ENCODE peak calls at places on chromosome 5, in four cellular contexts. K is upper lobe of right lung, I is GM23248, G is ovary. A is an unnamed sample. For H3K9me3, the result is how much of the 10 kb centered on the place peaks cover.

GRCh38 chr5:148928141-148928540 is 101.7 kb downstream of the ADRB2 start:
- DNase-seq in G (no peak), K (no peak), I (peak), A (no peak)

GRCh38 chr5:14871084-14871572 is 450 bp downstream of the ANKH start:
- DNase-seq in G (peak), K (peak), I (peak), A (peak)

GRCh38 chr5:135878156-135878620 is 17.5 kb downstream of the IL9 start:
- DNase-seq in I (peak), K (no peak), G (no peak), A (no peak)

GRCh38 chr5:95686661-95687060 is 3.9 kb upstream of the SPATA9 start:
- DNase-seq in G (no peak), K (no peak), I (peak), A (no peak)

GRCh38 chr5:78399115-78399514 is 38.7 kb downstream of the SCAMP1 start:
- DNase-seq in I (no peak), G (no peak), K (no peak), A (no peak)

GRCh38 chr5:113169720-113170119 is 193.1 kb downstream of the DCP2 start:
- DNase-seq in G (no peak), K (no peak), I (no peak), A (no peak)

GRCh38 chr5:108258001-108258400 is 123.9 kb downstream of the FBXL17 start:
- DNase-seq in K (no peak), I (peak), G (no peak), A (no peak)

GRCh38 chr5:68214472-68215207 is 916 bp upstream of the PIK3R1 start:
- DNase-seq in I (peak), G (no peak), K (no peak), A (no peak)

GRCh38 chr5:177984565-177985166 is 11.4 kb downstream of the PROP1 start:
- DNase-seq in I (peak), G (no peak), K (no peak), A (no peak)

GRCh38 chr5:14039063-14039462 is 94.6 kb upstream of the DNAH5 start:
- DNase-seq in K (no peak), G (no peak), I (peak), A (no peak)

GRCh38 chr5:151469992-151470391 is 22.6 kb downstream of the SLC36A1 start:
- DNase-seq in I (no peak), G (no peak), K (no peak), A (no peak)

GRCh38 chr5:23405316-23406068 is 101.9 kb upstream of the PRDM9 start:
- DNase-seq in G (no peak), I (peak), K (no peak), A (no peak)

GRCh38 chr5:176691524-176691923 is 44.2 kb downstream of the TSPAN17 start:
- DNase-seq in I (no peak), G (no peak), K (no peak), A (no peak)

GRCh38 chr5:37272564-37272963 is 23.4 kb upstream of the CPLANE1 start:
- DNase-seq in I (peak), K (peak), G (no peak), A (no peak)

GRCh38 chr5:126129431-126129830 is 293.8 kb upstream of the GRAMD2B start:
- DNase-seq in G (no peak), K (no peak), I (no peak), A (no peak)

GRCh38 chr5:113090336-113091106 is 113.9 kb downstream of the DCP2 start:
- DNase-seq in I (no peak), G (peak), K (no peak), A (no peak)

DNA sequence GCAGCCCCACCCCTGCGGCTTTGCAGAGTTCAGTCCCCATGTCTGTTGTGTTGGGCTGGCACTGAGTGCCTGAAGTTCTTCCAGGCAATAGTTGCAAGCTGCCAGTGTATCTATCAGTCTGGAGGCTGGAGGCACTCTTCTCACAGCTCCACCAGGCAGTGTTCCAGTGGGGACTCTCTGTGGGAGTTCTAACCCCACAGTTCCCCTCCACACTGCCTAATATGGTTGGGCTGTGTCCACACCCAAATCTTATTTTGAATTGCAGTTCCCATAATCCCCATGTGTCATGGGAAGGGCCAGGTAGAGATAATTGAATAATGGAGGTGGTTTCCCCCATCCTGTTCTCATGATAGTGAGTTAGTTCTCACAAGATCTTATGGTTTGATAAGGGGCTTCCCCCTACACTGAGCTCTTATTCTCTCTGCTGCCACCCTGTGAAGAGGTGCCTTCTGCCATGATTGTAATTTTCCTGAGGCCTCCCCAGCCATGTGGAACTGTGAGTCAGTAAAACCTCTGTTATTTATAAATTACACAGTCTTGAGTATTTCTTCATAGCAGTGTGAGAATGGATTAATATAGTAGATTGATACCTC is 237.4 kb upstream of the ADRA1B start:
- DNase-seq in K (no peak), G (no peak), I (no peak), A (no peak)
- H3K9me3 ChIP-seq in K (under half), G (under half), I (under half), A (under half)

GRCh38 chr5:17365756-17366155 is 132.3 kb upstream of the TAF11L2 start:
- DNase-seq in I (no peak), G (no peak), K (no peak), A (no peak)
- H3K9me3 ChIP-seq in I (under half), G (under half), K (under half), A (under half)

DNA sequence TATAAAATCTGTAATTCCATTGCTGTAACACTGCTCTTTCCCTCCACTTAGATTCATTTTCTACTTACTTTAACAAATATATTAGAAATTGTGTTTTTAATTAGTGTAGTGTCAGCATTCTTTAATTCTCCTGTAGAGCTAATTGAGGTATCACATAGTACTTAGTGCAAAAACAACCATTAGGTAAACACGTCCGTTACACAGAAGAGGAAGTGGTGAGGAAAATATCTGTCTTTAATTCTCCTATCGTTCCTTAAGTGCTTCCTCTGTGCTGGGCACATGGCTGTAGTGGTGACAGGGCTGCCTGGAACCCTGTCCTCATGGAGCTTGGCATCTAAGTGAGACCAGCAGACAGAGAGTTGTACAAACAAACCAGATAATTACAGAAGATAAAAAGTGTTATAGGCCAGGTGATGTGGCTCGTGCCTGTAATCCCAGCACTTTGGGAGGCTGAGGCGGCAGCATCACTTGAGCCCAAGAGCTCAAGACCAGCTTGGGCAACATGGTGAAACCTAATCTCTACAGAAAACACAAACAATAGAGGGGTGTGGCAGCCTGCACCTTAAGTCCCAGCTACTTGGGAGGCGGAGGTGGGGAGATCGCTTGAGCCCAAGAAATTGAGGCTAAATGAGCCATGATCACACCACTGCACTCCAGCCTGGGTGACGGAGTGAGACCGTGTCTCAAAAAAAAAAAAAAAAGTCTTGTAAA is 36.3 kb downstream of the PARP8 start:
- DNase-seq in G (no peak), K (no peak), I (no peak), A (no peak)
- H3K9me3 ChIP-seq in G (under half), K (under half), I (under half), A (under half)

DNA sequence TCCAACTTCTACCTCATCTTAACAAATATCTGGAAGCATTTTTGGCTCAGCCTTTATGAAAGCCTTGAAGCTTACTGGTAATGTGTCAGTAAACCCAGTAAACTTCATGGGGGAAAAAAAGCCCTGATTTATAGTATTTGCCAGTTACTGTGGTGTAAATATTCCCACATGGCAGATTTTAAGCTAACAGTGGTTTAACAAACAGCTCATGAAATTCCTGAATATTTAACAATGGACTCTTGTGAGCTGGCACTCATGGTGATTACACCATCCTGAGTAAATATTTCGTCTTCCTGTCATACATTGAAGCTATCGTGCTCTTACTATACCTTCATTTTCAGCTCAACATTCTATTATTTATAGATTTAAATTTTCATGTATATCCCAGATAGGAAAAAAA is 57.0 kb upstream of the ACOT12 start:
- DNase-seq in K (no peak), I (peak), G (no peak), A (no peak)
- H3K9me3 ChIP-seq in K (under half), I (under half), G (under half), A (under half)

GRCh38 chr5:179166886-179167841 is 107.0 kb downstream of the ZNF354C start:
- DNase-seq in I (peak), G (peak), K (peak), A (peak)

GRCh38 chr5:179167871-179168451 is 107.8 kb downstream of the ZNF354C start:
- DNase-seq in K (peak), I (peak), G (no peak), A (peak)

GRCh38 chr5:179164331-179165311 is 104.4 kb downstream of the ZNF354C start:
- DNase-seq in I (no peak), K (peak), G (no peak), A (peak)

GRCh38 chr5:179165421-179166170 is 105.4 kb downstream of the ZNF354C start:
- DNase-seq in I (no peak), G (no peak), K (peak), A (peak)

DNA sequence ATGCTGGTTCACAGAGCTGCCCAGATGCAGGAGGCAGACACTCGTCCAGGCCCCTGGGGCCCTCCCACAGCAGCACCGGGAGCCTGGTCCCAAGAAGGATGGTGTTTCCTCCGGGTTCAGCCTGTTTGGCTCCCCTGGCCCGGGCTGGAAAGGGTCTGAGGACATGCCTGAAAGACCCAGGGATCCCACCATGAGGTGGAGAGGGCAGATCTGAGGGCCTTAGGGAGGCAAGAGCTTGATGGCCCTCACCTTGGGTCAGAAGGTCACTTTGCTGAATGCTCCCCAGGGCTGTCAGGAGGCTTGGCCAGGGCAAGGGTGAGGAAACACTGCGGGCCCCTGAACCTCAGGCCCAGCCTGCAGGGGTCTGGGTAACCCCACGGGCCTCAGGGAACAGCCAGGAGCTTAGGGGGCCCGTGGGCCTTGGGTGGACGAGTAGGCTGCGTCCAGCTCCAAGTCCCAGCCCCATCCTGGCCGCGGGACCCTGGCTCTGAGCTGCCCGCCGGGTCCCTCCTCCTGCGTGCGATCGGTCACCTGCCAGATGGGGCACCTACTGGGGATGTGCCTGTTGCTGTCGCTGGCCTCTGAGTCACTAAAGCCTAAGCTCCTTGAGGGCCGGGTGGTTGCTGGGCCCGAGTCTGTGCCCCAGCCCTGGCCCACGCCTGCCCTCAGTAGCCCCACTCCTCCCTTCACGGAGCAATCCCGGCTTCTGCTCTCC is 106.2 kb downstream of the ZNF354C start:
- DNase-seq in K (peak), I (no peak), G (no peak), A (peak)
- H3K9me3 ChIP-seq in K (under half), I (under half), G (under half), A (under half)

GRCh38 chr5:141272906-141273305 is 27.7 kb downstream of the PCDHB15 start:
- DNase-seq in K (no peak), I (no peak), G (no peak), A (no peak)

DNA sequence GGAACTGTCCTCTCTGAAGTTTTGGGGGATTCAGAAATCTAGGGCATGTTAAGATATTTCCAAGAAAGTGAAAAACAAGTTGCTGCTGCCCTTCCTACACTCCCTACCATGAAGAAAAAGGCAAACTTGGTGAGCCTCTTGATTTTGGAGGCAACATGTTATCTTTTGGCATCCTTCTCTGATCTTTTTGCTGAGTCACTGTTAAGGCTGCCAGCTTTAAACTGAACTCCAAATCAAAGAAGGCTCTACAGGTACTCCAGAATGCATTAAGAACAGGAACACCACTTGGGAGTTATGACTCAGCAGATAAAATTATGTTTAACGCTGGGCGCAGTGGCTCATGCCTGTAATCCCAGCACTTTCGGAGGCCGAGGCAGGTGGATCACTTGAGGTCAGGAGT is 24.0 kb downstream of the PCDHB15 start:
- DNase-seq in G (no peak), I (no peak), K (no peak), A (no peak)
- H3K9me3 ChIP-seq in G (under half), I (under half), K (half or more), A (under half)

DNA sequence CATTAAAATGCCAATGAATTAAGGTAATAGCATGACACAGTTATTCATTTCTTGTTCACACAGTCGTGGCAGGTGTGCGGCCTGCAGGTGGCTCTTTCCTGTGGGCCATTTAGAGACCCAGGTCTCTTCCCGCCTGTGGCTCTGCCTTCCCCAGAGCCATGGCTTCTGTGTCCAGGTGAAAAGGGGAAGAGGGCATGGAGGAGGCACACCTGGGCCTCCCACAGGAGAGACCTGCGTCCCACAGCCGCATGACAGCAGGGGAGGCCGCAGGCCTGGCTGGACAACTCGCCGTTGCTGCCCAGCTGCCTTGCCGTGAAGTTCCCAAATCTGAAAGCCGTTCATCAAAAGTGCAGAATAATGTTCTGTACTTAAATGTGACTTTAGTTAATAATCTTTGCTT is 14.4 kb upstream of the PLEKHG4B start:
- DNase-seq in K (no peak), I (no peak), G (no peak), A (no peak)
- H3K9me3 ChIP-seq in K (under half), I (under half), G (under half), A (under half)

GRCh38 chr5:63877961-63878360 is 84.3 kb downstream of the HTR1A start:
- DNase-seq in G (no peak), I (no peak), K (no peak), A (no peak)

DNA sequence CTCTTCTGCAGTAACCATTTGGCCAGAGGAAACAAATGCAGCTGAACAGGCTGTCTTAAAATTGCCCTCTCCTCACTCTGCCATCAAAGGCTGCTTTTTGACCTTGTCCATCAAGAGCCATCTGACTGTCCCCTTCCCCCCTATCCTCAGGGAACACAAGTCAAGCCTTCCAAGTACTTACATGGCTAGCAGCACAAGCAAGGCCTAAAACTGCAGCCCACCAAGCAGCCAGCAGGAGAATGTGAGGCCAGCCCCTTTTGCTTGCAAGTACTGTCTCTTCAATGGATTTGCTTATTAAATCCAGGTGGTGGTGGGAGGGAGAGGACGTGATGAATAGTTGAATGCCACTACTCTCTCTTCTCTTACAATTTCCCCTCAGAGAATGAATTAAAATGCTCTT is 83.5 kb downstream of the HTR1A start:
- DNase-seq in G (no peak), K (no peak), I (no peak), A (no peak)
- H3K9me3 ChIP-seq in G (under half), K (under half), I (under half), A (under half)

GRCh38 chr5:45796959-45797553 is 100.9 kb upstream of the HCN1 start:
- DNase-seq in G (no peak), I (no peak), K (no peak), A (no peak)

GRCh38 chr5:45795458-45795857 is 99.3 kb upstream of the HCN1 start:
- DNase-seq in G (no peak), I (no peak), K (no peak), A (no peak)

GRCh38 chr5:45799388-45799787 is 103.2 kb upstream of the HCN1 start:
- DNase-seq in I (no peak), G (no peak), K (no peak), A (no peak)

GRCh38 chr5:45793638-45794532 is 97.7 kb upstream of the HCN1 start:
- DNase-seq in G (no peak), I (no peak), K (no peak), A (no peak)
- H3K9me3 ChIP-seq in G (under half), I (under half), K (under half), A (under half)

GRCh38 chr5:118022062-118022461 is 966.3 kb downstream of the DTWD2 start:
- DNase-seq in I (no peak), K (no peak), G (no peak), A (no peak)
- H3K9me3 ChIP-seq in I (under half), K (under half), G (under half), A (under half)